ENCODE peak calls at places on chromosomes 2 and 18, in five cellular contexts. N, J, W, U and L are unnamed samples. For H3K4me1, the result is how much of the 10 kb centered on the place peaks cover.

GRCh38 chr2:65430515-65431416 is 1.6 kb downstream of the SPRED2 start:
- DNase-seq in N (peak), J (peak), W (peak), U (peak), L (peak)

GRCh38 chr2:6556755-6557154 is 309.0 kb downstream of the CMPK2 start:
- DNase-seq in N (no peak), J (no peak), W (no peak), U (no peak), L (no peak)

GRCh38 chr2:108612153-108612513 is 77.9 kb downstream of the LIMS1 start:
- DNase-seq in N (no peak), J (no peak), W (no peak), U (no peak), L (no peak)

GRCh38 chr2:237786936-237787335 is 11.6 kb upstream of the RBM44 start:
- DNase-seq in N (no peak), J (no peak), W (no peak), U (no peak), L (no peak)

GRCh38 chr18:48371854-48372598 is 37.2 kb downstream of the ZBTB7C start:
- DNase-seq in N (no peak), J (no peak), W (no peak), U (no peak), L (no peak)

GRCh38 chr2:40844353-40845277 is 392.7 kb upstream of the SLC8A1 start:
- DNase-seq in N (no peak), J (peak), W (no peak), U (no peak), L (no peak)

GRCh38 chr2:76197842-76198448 is 487.2 kb upstream of the GCFC2 start:
- DNase-seq in N (peak), J (peak), W (peak), U (no peak), L (no peak)

GRCh38 chr18:4960578-4960977 is 236.5 kb downstream of the AKAIN1 start:
- DNase-seq in N (no peak), J (no peak), W (no peak), U (no peak), L (no peak)

GRCh38 chr2:70901235-70902066 is 34.2 kb upstream of the ATP6V1B1 start:
- DNase-seq in N (no peak), J (no peak), W (no peak), U (no peak), L (no peak)

GRCh38 chr2:20214566-20215182 is 10.3 kb downstream of the SDC1 start:
- DNase-seq in N (no peak), J (no peak), W (no peak), U (no peak), L (no peak)

GRCh38 chr2:201402651-201403573 is 45.8 kb upstream of the FLACC1 start:
- DNase-seq in N (no peak), J (no peak), W (no peak), U (no peak), L (no peak)

GRCh38 chr2:73818296-73818695 is 10.5 kb upstream of the STAMBP start:
- DNase-seq in N (no peak), J (no peak), W (no peak), U (no peak), L (no peak)

GRCh38 chr2:119941388-119941787 is 71.5 kb upstream of the EPB41L5 start:
- DNase-seq in N (no peak), J (no peak), W (no peak), U (no peak), L (no peak)

GRCh38 chr2:55073278-55073677 is 23.0 kb upstream of the RTN4 start:
- DNase-seq in N (no peak), J (no peak), W (no peak), U (no peak), L (no peak)

GRCh38 chr2:235928751-235929370 is 239.3 kb downstream of the GBX2 start:
- DNase-seq in N (no peak), J (no peak), W (no peak), U (no peak), L (no peak)

GRCh38 chr2:158115202-158115783 is 13.6 kb downstream of the UPP2 start:
- DNase-seq in N (no peak), J (no peak), W (no peak), U (no peak), L (no peak)

GRCh38 chr2:3142961-3143571 is 234.6 kb downstream of the EIPR1 start:
- DNase-seq in N (no peak), J (peak), W (peak), U (no peak), L (no peak)

DNA sequence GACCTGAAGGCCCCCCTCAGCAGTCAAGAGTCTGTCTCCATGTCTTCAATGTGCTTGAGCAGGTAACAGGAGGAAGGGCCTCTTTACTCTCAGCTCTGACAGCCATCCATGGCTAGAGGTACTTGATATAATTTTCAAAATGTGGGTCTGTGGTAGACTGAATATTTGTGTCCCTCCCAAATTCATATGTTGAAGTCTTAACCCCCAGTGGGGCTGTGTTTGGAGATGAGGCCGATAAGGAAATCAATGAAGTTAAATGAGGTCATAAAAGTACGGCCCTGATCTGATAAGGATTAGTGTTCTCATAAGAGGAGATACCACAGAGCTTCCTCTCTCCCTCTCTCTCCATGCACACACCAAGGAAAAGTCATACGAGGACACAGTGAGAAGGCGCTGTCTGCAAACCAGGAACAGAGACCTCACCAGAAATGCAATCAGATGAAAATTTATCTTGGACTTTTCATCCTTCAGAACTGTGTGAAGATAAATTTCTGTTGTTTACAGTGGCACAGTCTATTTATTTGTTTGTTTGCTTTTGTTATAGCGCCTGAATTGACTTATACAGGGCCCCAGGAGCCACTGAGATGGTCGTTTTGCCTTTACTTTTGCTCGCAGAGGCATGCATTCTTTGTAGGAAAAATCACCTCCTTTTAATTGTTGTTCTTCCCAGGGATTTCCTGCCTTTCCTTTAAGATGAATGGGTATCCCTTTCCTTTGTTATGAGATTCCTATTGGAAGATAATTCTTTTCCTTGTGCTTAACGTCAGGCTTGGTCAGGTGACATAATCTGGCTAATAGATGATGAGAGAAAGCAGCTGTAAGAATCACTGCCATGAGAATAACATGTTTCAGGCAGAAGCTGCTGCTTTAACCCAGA is 274.7 kb upstream of the TRIB2 start:
- DNase-seq in N (no peak), J (no peak), W (no peak), U (no peak), L (no peak)
- H3K27ac ChIP-seq in N (peak), J (no peak), W (no peak), U (no peak), L (peak)

GRCh38 chr2:191299009-191299408 is 53.8 kb downstream of the MYO1B start:
- DNase-seq in N (no peak), J (no peak), W (no peak), U (no peak), L (no peak)
- TF ChIP-seq CTCF in N (peak), J (no peak), W (no peak), U (no peak), L (no peak)

GRCh38 chr2:99488999-99489757 is 639 bp downstream of the REV1 start:
- DNase-seq in N (peak), J (peak), W (peak), U (no peak), L (peak)
- H3K4me1 ChIP-seq in N (half or more), J (under half), W (under half), U (under half), L (under half)

GRCh38 chr2:184769686-184770085 is 171.4 kb downstream of the ZNF804A start:
- DNase-seq in N (no peak), J (no peak), W (no peak), U (no peak), L (no peak)

GRCh38 chr2:184765048-184765881 is 166.9 kb downstream of the ZNF804A start:
- DNase-seq in N (no peak), J (no peak), W (no peak), U (no peak), L (peak)

GRCh38 chr2:184767059-184767458 is 168.7 kb downstream of the ZNF804A start:
- DNase-seq in N (no peak), J (no peak), W (no peak), U (no peak), L (no peak)

DNA sequence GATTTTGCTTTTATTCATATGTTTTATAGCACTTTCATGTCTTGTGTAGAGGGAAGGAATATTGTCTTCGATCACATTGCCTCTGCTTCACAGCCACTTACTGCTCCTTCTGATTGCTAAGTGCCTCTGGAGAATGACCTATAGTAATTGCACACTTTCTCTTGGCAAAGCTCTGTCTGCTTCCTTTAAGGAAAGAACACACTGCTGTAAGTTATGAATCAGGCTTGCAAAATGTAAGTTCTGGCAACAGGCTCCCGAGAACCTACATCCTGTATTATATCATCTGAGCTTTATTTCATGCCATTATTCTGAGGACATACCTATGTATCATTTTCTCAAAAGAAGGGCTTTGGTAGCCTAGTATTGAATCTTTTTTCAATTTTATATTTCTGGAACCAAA is 170.7 kb downstream of the ZNF804A start:
- DNase-seq in N (no peak), J (no peak), W (no peak), U (no peak), L (no peak)
- H3K27ac ChIP-seq in N (no peak), J (no peak), W (no peak), U (no peak), L (no peak)

GRCh38 chr18:74430811-74431571 is 26.1 kb downstream of the DIPK1C start:
- DNase-seq in N (no peak), J (no peak), W (no peak), U (no peak), L (no peak)
- TF ChIP-seq CTCF in N (no peak), J (no peak), W (no peak), U (no peak), L (no peak)

GRCh38 chr18:9916067-9916684 is 2.4 kb downstream of the VAPA start:
- DNase-seq in N (no peak), J (no peak), W (no peak), U (no peak), L (no peak)
- H3K4me1 ChIP-seq in N (half or more), J (under half), W (half or more), U (under half), L (under half)

GRCh38 chr18:55110436-55110835 is 151.2 kb upstream of the CCDC68 start:
- DNase-seq in N (peak), J (no peak), W (no peak), U (no peak), L (no peak)
- H3K27ac ChIP-seq in N (peak), J (no peak), W (no peak), U (no peak), L (peak)

DNA sequence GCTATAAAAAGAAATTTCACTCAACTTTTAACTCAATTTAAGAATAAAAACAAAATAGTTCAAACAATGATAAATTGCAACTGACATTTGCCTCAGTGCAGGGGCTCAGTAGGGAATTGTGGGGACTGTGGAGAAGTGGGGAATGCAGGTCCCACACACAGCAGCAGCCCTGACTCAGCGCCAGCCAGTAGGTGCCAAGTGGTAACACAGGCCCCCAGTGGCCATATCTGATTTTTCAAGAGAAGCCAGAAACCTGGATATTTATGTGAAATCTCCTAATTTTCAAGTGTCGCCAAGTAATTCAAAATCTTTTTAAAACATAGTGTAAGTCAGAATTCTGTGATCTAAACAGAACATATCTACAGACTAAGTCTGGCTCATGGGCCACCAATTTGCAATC is 186.3 kb downstream of the EN1 start:
- DNase-seq in N (no peak), J (no peak), W (no peak), U (no peak), L (no peak)
- TF ChIP-seq CTCF in N (no peak), J (no peak), W (no peak), U (no peak), L (no peak)

GRCh38 chr18:35191252-35192025 is 49.4 kb upstream of the ZNF397 start:
- DNase-seq in N (no peak), J (no peak), W (no peak), U (no peak), L (no peak)
- H3K4me1 ChIP-seq in N (under half), J (under half), W (under half), U (under half), L (under half)